ENCODE peak calls at places on chromosome 21, in ten cellular contexts. P, H, V, X, R, Y, M, Q, J and C are unnamed samples.
A peak's percentile ranks its signal among the peaks of the same experiment; 100 is the strongest.

GRCh38 chr21:14545906-14546480 is at the start of gene SAMSN1:
- DNase-seq in J (no peak), Y (no peak), Q (no peak), P (no peak), V (no peak), R (no peak), X (peak; percentile 93), M (no peak), H (no peak), C (no peak)

GRCh38 chr21:43345746-43346409 is 81.1 kb downstream of the SIK1 start:
- DNase-seq in R (no peak), M (no peak), Q (peak; percentile 79), J (peak; percentile 90), P (no peak), V (no peak), Y (peak; percentile 13), X (peak; percentile 49), H (no peak), C (peak; percentile 55)

GRCh38 chr21:43323244-43324005 is 103.5 kb downstream of the SIK1 start:
- DNase-seq in X (no peak), V (no peak), R (no peak), P (no peak), Q (peak; percentile 93), Y (no peak), J (no peak), H (peak; percentile 77), M (no peak), C (peak; percentile 22)

GRCh38 chr21:36785615-36786014 is 86.7 kb downstream of the SIM2 start:
- DNase-seq in P (no peak), Y (no peak), V (no peak), Q (no peak), J (no peak), R (no peak), X (no peak), M (no peak), H (no peak), C (no peak)

GRCh38 chr21:15415541-15416261 is 314.1 kb upstream of the USP25 start:
- DNase-seq in V (no peak), H (no peak), X (no peak), R (no peak), Q (no peak), J (peak; percentile 10), P (no peak), Y (no peak), M (no peak), C (peak; percentile 61)

GRCh38 chr21:27388835-27389234 is 421.9 kb upstream of the ADAMTS5 start:
- DNase-seq in R (no peak), Y (no peak), P (no peak), Q (no peak), M (no peak), V (no peak), H (no peak), J (no peak), X (no peak), C (no peak)

GRCh38 chr21:36901575-36901974 is 64.9 kb downstream of the HLCS start:
- DNase-seq in M (no peak), J (no peak), Q (no peak), H (no peak), P (no peak), X (no peak), R (no peak), Y (no peak), V (no peak), C (no peak)

GRCh38 chr21:35619184-35619583 is 441.1 kb downstream of the SETD4 start:
- DNase-seq in Y (no peak), Q (no peak), M (no peak), X (no peak), H (no peak), R (no peak), J (peak; percentile 86), V (no peak), P (no peak), C (peak; percentile 96)

GRCh38 chr21:42235593-42235992 is 16.7 kb downstream of the ABCG1 start:
- DNase-seq in V (no peak), Y (no peak), H (no peak), X (no peak), P (no peak), M (no peak), Q (no peak), R (no peak), J (no peak), C (no peak)

GRCh38 chr21:36847189-36847588 is 119.3 kb downstream of the HLCS start:
- DNase-seq in P (no peak), Q (no peak), V (no peak), M (no peak), X (no peak), J (peak; percentile 81), Y (no peak), R (peak; percentile 54), H (no peak), C (peak; percentile 87)

GRCh38 chr21:40215941-40216340 is 348.7 kb downstream of the PCP4 start:
- DNase-seq in X (no peak), Y (no peak), H (no peak), M (no peak), P (no peak), R (no peak), Q (no peak), J (no peak), V (no peak), C (no peak)

GRCh38 chr21:38956006-38956405 is 150.3 kb downstream of the ETS2 start:
- DNase-seq in P (no peak), V (no peak), R (no peak), M (no peak), Q (no peak), J (no peak), Y (no peak), X (no peak), H (no peak), C (no peak)

GRCh38 chr21:44329086-44329889 is 9.9 kb downstream of the CFAP410 start:
- DNase-seq in M (no peak), P (no peak), X (peak; percentile 19), Q (no peak), V (peak; percentile 77), H (no peak), Y (no peak), J (no peak), R (no peak), C (peak; percentile 26)

GRCh38 chr21:45392206-45392971 is 12.6 kb upstream of the COL18A1 start:
- DNase-seq in Q (peak; percentile 50), R (no peak), H (no peak), P (no peak), Y (no peak), J (no peak), V (no peak), X (no peak), M (no peak), C (no peak)

GRCh38 chr21:42520628-42521253 is 7.1 kb downstream of the SLC37A1 start:
- DNase-seq in V (no peak), J (no peak), X (no peak), Q (no peak), H (no peak), M (peak; percentile 36), R (no peak), Y (no peak), P (no peak), C (no peak)

GRCh38 chr21:18249542-18250152 is 5.0 kb downstream of the CHODL start:
- DNase-seq in P (no peak), Q (no peak), X (peak; percentile 24), Y (no peak), J (no peak), R (no peak), H (peak; percentile 39), V (peak; percentile 11), M (no peak), C (no peak)

GRCh38 chr21:28614816-28615215 is 377.9 kb downstream of the LTN1 start:
- DNase-seq in V (no peak), P (no peak), M (no peak), Y (no peak), Q (no peak), X (no peak), H (no peak), J (no peak), R (no peak), C (no peak)